ENCODE peak calls at places on chromosomes 12 and 14, in five cellular contexts. X is right cardiac atrium, U is HCT116, D is tibial artery, N is Peyer's patch. K is an unnamed sample.

GRCh38 chr14:93980464-93981201 is 4.3 kb upstream of the ASB2 start:
- DNase-seq in X (peak; percentile 74), D (peak; percentile 70), N (no peak), U (no peak), K (no peak)

GRCh38 chr12:51269174-51270066 is 795 bp downstream of the SMAGP start:
- DNase-seq in U (no peak), N (peak; percentile 89), D (no peak), X (peak; percentile 49), K (peak; percentile 67)

GRCh38 chr12:114013601-114014345 is 47.6 kb upstream of the RBM19 start:
- DNase-seq in X (no peak), U (peak; percentile 31), D (no peak), N (no peak), K (no peak)

GRCh38 chr12:103632554-103633216 is 45.6 kb downstream of the STAB2 start:
- DNase-seq in D (no peak), U (peak; percentile 57), X (peak; percentile 15), N (peak; percentile 72), K (peak; percentile 31)

GRCh38 chr14:75280831-75281690 is 2.4 kb downstream of the FOS start:
- DNase-seq in N (no peak), U (no peak), D (no peak), X (no peak), K (no peak)

GRCh38 chr12:96225003-96225855 is 31.1 kb downstream of the ELK3 start:
- DNase-seq in N (peak; percentile 42), X (peak; percentile 67), U (no peak), D (no peak), K (no peak)

GRCh38 chr14:28780843-28781503 is 14.4 kb downstream of the FOXG1 start:
- DNase-seq in N (no peak), X (no peak), U (no peak), D (no peak), K (no peak)

GRCh38 chr12:77943466-77943865 is 112.8 kb downstream of the NAV3 start:
- DNase-seq in D (no peak), U (peak; percentile 43), N (no peak), X (no peak), K (no peak)

GRCh38 chr14:53190938-53191337 is 37.8 kb upstream of the DDHD1 start:
- DNase-seq in U (no peak), N (no peak), D (no peak), X (no peak), K (no peak)

GRCh38 chr14:34843011-34843554 is 32.1 kb downstream of the BAZ1A start:
- DNase-seq in U (no peak), X (no peak), N (no peak), D (no peak), K (no peak)

GRCh38 chr14:67313153-67313552 is 46.5 kb downstream of the ATP6V1D start:
- DNase-seq in U (no peak), X (no peak), D (no peak), N (no peak), K (no peak)

GRCh38 chr12:57732726-57733593 is 5.6 kb downstream of the AGAP2 start:
- DNase-seq in U (no peak), X (no peak), N (peak; percentile 34), D (no peak), K (no peak)

GRCh38 chr14:85310491-85311272 is 219.3 kb upstream of the FLRT2 start:
- DNase-seq in N (no peak), U (no peak), X (no peak), D (no peak), K (no peak)

GRCh38 chr14:87005336-87005735 is 987.6 kb downstream of the GALC start:
- DNase-seq in N (no peak), X (no peak), U (no peak), D (no peak), K (no peak)

GRCh38 chr12:50397122-50397650 is 777 bp upstream of the FAM186A start:
- DNase-seq in X (no peak), N (no peak), D (no peak), U (no peak), K (no peak)

DNA sequence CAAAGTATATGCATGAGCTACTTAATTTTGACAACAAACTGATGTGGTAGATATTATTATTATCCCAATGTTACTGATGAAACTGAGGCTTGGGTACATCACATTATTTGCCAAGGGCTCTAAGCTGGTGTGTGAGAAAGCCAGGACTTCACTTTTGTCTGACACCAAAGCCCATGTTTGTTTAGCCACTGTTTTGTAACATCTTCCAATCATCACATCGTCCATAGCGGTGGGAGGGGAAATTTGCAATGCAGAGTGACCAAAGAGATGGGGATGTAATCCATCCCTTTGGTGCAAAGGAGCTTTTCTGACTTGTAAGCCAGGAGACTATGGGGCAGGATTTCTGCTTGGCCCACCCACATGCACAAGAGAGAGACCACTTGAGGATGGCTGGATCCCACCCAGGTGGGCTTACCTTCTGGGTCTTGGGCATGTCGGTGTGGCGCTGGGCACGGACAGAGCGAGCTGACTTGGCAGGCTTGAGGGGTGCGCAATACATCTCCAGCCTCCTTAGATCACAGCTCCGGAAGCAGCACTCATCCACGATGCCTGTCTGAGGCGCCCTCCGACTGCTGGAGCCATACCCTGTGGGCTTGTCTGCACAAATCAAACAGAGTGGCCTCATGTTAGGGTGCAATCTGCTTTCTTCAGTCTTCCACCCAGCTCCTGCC is 61.1 kb downstream of the IGF1 start:
- DNase-seq in N (no peak), U (no peak), X (no peak), D (no peak), K (no peak)
- H3K4me3 ChIP-seq in N (no peak overlapping the region), U (no peak overlapping the region), X (no peak overlapping the region), D (no peak overlapping the region), K (no peak overlapping the region)

GRCh38 chr12:55845785-55846496 is 3.2 kb upstream of the MMP19 start:
- DNase-seq in X (no peak), U (no peak), N (no peak), D (no peak), K (no peak)
- H3K4me1 ChIP-seq in X (peaks cover 12% of the 10 kb centered on the region), U (peaks cover 11% of the 10 kb centered on the region), N (no peaks in the 10 kb centered on the region), D (peaks cover 34% of the 10 kb centered on the region), K (no peaks in the 10 kb centered on the region)

DNA sequence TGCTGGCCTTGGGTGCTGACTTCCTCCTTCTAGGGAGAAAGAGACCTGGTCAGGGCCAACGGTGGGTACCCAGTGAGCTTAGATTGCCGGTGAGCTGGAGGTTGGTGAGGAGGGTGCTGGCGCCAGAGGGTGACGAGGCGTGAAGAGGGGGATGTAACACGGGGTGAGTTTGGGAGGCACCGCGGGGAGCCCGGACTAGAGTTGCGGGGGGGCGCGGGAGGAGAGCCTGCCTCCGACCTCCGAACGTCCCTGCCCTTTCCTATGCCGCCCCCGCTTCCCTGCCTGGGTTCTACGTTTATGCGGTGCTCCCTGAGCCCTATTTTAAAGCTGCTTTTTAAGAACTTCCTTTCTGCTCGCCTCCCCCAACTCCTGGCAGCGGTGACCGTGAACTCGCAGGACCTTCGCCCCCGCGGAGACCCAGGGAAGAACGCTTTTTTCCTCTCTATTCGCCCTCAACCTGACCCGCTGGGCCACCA is 18.6 kb downstream of the OR6S1 start:
- DNase-seq in D (no peak), X (no peak), N (no peak), U (no peak), K (no peak)
- H3K4me3 ChIP-seq in D (no peak overlapping the region), X (no peak overlapping the region), N (no peak overlapping the region), U (no peak overlapping the region), K (no peak overlapping the region)

GRCh38 chr14:81533212-81533535 is 479 bp downstream of the SEL1L start:
- DNase-seq in N (no peak), U (no peak), D (no peak), X (no peak), K (no peak)
- H3K4me1 ChIP-seq in N (no peaks in the 10 kb centered on the region), U (peaks cover 6% of the 10 kb centered on the region), D (peaks cover 84% of the 10 kb centered on the region), X (peaks cover 2% of the 10 kb centered on the region), K (peaks cover 29% of the 10 kb centered on the region)

DNA sequence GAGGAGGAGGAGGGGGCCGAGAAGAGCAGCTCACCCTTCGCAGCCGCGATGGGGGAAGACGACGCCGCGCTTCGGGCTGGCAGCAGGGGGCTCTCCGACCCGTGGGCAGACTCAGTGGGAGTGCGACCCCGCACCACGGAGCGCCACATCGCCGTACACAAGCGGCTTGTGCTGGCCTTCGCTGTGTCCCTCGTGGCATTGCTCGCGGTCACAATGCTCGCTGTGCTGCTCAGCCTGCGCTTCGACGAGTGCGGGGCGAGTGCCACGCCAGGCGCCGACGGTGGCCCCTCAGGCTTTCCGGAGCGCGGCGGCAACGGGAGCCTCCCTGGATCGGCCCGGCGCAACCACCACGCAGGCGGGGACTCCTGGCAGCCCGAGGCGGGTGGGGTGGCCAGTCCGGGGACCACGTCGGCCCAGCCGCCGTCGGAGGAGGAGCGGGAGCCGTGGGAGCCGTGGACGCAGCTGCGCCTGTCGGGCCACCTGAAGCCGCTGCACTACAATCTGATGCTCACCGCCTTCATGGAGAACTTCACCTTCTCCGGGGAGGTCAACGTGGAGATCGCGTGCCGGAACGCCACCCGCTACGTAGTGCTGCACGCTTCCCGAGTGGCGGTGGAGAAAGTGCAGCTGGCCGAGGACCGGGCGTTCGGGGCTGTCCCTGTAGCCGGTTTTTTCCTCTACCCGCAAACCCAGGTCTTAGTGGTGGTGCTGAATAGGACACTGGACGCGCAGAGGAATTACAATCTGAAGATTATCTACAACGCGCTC is 745 bp downstream of the TRHDE start:
- DNase-seq in N (no peak), D (no peak), X (peak; percentile 40), U (no peak), K (no peak)
- H3K4me3 ChIP-seq in N (peak overlapping the region; percentile 53), D (peak overlapping the region; percentile 54), X (peak overlapping the region; percentile 78), U (peak overlapping the region; percentile 61), K (no peak overlapping the region)

DNA sequence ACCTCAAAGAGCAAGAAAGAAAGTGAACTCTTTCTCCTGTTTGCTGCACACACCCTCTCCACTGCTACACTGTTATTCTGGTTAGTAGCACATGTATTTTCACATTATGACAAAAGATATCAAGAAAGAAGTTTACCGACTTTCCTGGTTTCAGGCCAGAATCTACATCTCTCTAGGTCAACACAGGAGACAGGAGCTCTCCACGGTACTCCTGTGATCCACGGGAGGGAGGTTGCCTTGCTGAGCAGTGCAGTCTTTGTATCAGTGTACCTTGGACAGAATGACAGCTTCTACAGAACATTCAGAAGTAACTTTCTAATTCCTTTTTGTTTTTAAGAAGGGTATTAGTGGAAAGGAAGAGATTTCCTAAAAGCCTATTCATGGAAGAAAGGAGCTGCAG is 805.6 kb downstream of the NRXN3 start:
- DNase-seq in X (no peak), U (no peak), D (no peak), N (no peak), K (no peak)
- H3K4me1 ChIP-seq in X (no peaks in the 10 kb centered on the region), U (no peaks in the 10 kb centered on the region), D (no peaks in the 10 kb centered on the region), N (no peaks in the 10 kb centered on the region), K (no peaks in the 10 kb centered on the region)

GRCh38 chr14:61568572-61569011 is 126.7 kb upstream of the HIF1A start:
- DNase-seq in X (no peak), N (peak; percentile 92), U (no peak), D (no peak), K (peak; percentile 57)
- H3K4me3 ChIP-seq in X (no peak overlapping the region), N (peak overlapping the region; percentile 54), U (peak overlapping the region; percentile 52), D (peak overlapping the region; percentile 30), K (peak overlapping the region; percentile 17)

GRCh38 chr12:126210448-126210847 is 1145.2 kb downstream of the AACS start:
- DNase-seq in D (no peak), N (no peak), U (no peak), X (no peak), K (no peak)
- H3K4me1 ChIP-seq in D (no peaks in the 10 kb centered on the region), N (no peaks in the 10 kb centered on the region), U (no peaks in the 10 kb centered on the region), X (no peaks in the 10 kb centered on the region), K (no peaks in the 10 kb centered on the region)

GRCh38 chr14:73027546-73027945 is 640 bp upstream of the ZFYVE1 start:
- DNase-seq in N (no peak), U (no peak), D (no peak), X (no peak), K (no peak)
- H3K4me3 ChIP-seq in N (peak overlapping the region; percentile 93), U (peak overlapping the region; percentile 84), D (peak overlapping the region; percentile 73), X (peak overlapping the region; percentile 49), K (peak overlapping the region; percentile 62)

GRCh38 chr12:120263725-120264040 is 1.8 kb downstream of the PXN start:
- DNase-seq in D (no peak), U (no peak), X (no peak), N (no peak), K (no peak)
- H3K4me1 ChIP-seq in D (peaks cover 51% of the 10 kb centered on the region), U (peaks cover 45% of the 10 kb centered on the region), X (peaks cover 18% of the 10 kb centered on the region), N (no peaks in the 10 kb centered on the region), K (peaks cover 58% of the 10 kb centered on the region)

K was measured in CD8-positive, alpha-beta T cell.